ENCODE peak calls at places on chromosomes 7 and 10, in ten cellular contexts. H, B, Q, U, K, X, T, C, S and P are unnamed samples.

GRCh38 chr10:28426392-28427159 is 106.3 kb upstream of the WAC start:
- DNase-seq in H (no peak), B (no peak), Q (no peak), U (no peak), K (no peak), X (no peak), T (no peak), C (no peak), S (no peak), P (no peak)

GRCh38 chr7:127854383-127854782 is 176.9 kb downstream of the LRRC4 start:
- DNase-seq in H (no peak), B (no peak), Q (no peak), U (no peak), K (no peak), X (no peak), T (no peak), C (no peak), S (no peak), P (no peak)

GRCh38 chr10:101668566-101668965 is 26.4 kb downstream of the FBXW4 start:
- DNase-seq in H (no peak), B (no peak), Q (no peak), U (no peak), K (no peak), X (no peak), T (no peak), C (no peak), S (no peak), P (no peak)

GRCh38 chr10:96858038-96858705 is 26.1 kb downstream of the LCOR start:
- DNase-seq in H (no peak), B (no peak), Q (no peak), U (no peak), K (peak; percentile 25), X (no peak), T (no peak), C (no peak), S (no peak), P (no peak)

GRCh38 chr10:63246361-63246760 is 113.2 kb downstream of the NRBF2 start:
- DNase-seq in H (no peak), B (no peak), Q (no peak), U (no peak), K (peak; percentile 55), X (no peak), T (no peak), C (no peak), S (no peak), P (no peak)

GRCh38 chr10:72328045-72328828 is 26.5 kb downstream of the DNAJB12 start:
- DNase-seq in H (peak; percentile 75), B (peak; percentile 72), Q (peak; percentile 85), U (peak; percentile 79), K (peak; percentile 57), X (peak; percentile 77), T (peak; percentile 78), C (peak; percentile 71), S (peak; percentile 72), P (peak; percentile 61)

GRCh38 chr10:36771725-36772124 is 353.7 kb upstream of the ANKRD30A start:
- DNase-seq in H (no peak), B (no peak), Q (no peak), U (no peak), K (no peak), X (no peak), T (no peak), C (no peak), S (peak; percentile 11), P (no peak)

GRCh38 chr10:60816624-60817023 is 38.3 kb downstream of the CDK1 start:
- DNase-seq in H (peak; percentile 29), B (peak; percentile 34), Q (peak; percentile 78), U (peak; percentile 69), K (peak; percentile 90), X (peak; percentile 47), T (peak; percentile 65), C (peak; percentile 34), S (peak; percentile 88), P (peak; percentile 49)

GRCh38 chr7:29099896-29100847 is 46.2 kb downstream of the CPVL start:
- DNase-seq in H (no peak), B (no peak), Q (no peak), U (no peak), K (no peak), X (no peak), T (no peak), C (no peak), S (no peak), P (peak; percentile 34)

GRCh38 chr7:66542528-66543373 is 85.9 kb upstream of the KCTD7 start:
- DNase-seq in H (no peak), B (no peak), Q (peak; percentile 39), U (no peak), K (peak; percentile 48), X (no peak), T (no peak), C (no peak), S (no peak), P (no peak)

GRCh38 chr10:104340692-104341091 is 2.4 kb upstream of the ITPRIP start:
- DNase-seq in H (no peak), B (no peak), Q (no peak), U (no peak), K (no peak), X (no peak), T (no peak), C (no peak), S (no peak), P (no peak)

GRCh38 chr7:128221929-128222403 is 19.1 kb upstream of the LEP start:
- DNase-seq in H (no peak), B (no peak), Q (peak; percentile 68), U (no peak), K (peak; percentile 48), X (no peak), T (peak; percentile 61), C (peak; percentile 39), S (no peak), P (no peak)

DNA sequence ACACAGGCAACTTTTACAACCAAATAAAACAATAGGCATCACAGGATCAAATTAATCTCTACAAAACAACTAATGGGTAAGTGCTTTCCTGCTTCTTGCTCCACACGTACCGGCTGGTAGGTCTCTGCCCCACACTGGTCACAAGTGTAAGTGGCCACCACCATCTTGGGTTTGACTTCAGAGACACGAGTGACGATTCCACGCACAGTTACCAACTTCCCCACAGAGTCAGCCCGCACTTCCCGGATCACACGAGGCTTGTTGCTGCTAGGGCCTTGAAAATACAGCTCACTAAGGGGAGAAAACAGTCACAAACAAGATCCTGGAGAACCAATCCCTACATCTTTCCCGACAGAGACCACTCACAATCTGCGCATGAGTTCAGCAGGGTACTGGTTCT is 2.3 kb downstream of the MCM7 start:
- DNase-seq in H (no peak), B (no peak), Q (no peak), U (no peak), K (no peak), X (no peak), T (no peak), C (no peak), S (no peak), P (no peak)
- TF ChIP-seq POLR2A in H (no peak), B (no peak), Q (no peak), U (no peak), K (no peak), X (no peak), T (no peak), C (no peak), S (no peak), P (no peak)

GRCh38 chr7:92697414-92697813 is 107.2 kb upstream of the FAM133B start:
- DNase-seq in H (no peak), B (no peak), Q (no peak), U (no peak), K (no peak), X (no peak), T (no peak), C (no peak), S (peak; percentile 29), P (no peak)
- H3K27ac ChIP-seq in H (no peak overlapping the region), B (peak overlapping the region; percentile 76), Q (peak overlapping the region; percentile 70), U (peak overlapping the region; percentile 80), K (peak overlapping the region; percentile 50), X (peak overlapping the region; percentile 88), T (no peak overlapping the region), C (no peak overlapping the region), S (peak overlapping the region; percentile 75), P (no peak overlapping the region)

GRCh38 chr10:75987610-75988009 is 556.2 kb downstream of the LRMDA start:
- DNase-seq in H (no peak), B (no peak), Q (peak; percentile 57), U (no peak), K (no peak), X (no peak), T (no peak), C (no peak), S (no peak), P (no peak)
- H3K4me1 ChIP-seq in H (peaks cover 3% of the 10 kb centered on the region), B (no peaks in the 10 kb centered on the region), Q (peaks cover 19% of the 10 kb centered on the region), U (no peaks in the 10 kb centered on the region), K (no peaks in the 10 kb centered on the region), X (peaks cover 4% of the 10 kb centered on the region), T (no peaks in the 10 kb centered on the region), C (no peaks in the 10 kb centered on the region), S (no peaks in the 10 kb centered on the region), P (no peaks in the 10 kb centered on the region)

GRCh38 chr7:151197932-151198331 is 10.9 kb upstream of the ASB10 start:
- DNase-seq in H (no peak), B (no peak), Q (no peak), U (no peak), K (no peak), X (no peak), T (no peak), C (no peak), S (no peak), P (no peak)
- TF ChIP-seq POLR2A in H (no peak), B (no peak), Q (no peak), U (no peak), K (no peak), X (no peak), T (no peak), C (no peak), S (no peak), P (no peak)

GRCh38 chr10:125122566-125122965 is 37.8 kb downstream of the CTBP2 start:
- DNase-seq in H (no peak), B (no peak), Q (no peak), U (no peak), K (no peak), X (no peak), T (no peak), C (no peak), S (no peak), P (no peak)
- H3K27ac ChIP-seq in H (peak overlapping the region; percentile 86), B (peak overlapping the region; percentile 88), Q (peak overlapping the region; percentile 95), U (no peak overlapping the region), K (no peak overlapping the region), X (peak overlapping the region; percentile 96), T (no peak overlapping the region), C (peak overlapping the region; percentile 84), S (no peak overlapping the region), P (peak overlapping the region; percentile 75)